ENCODE peak calls at places on chromosomes 16 and 17, in six cellular contexts. X, I, W, F, S and G are unnamed samples.

GRCh38 chr17:19650826-19651225 is 2.3 kb downstream of the ALDH3A2 start:
- DNase-seq in X (no peak), W (peak), S (no peak), I (no peak), F (no peak), G (no peak)

GRCh38 chr17:12463102-12463501 is 202.6 kb upstream of the MYOCD start:
- DNase-seq in F (no peak), X (no peak), I (peak), W (peak), S (no peak), G (peak)

GRCh38 chr17:4476512-4477070 is 22.1 kb upstream of the SPNS2 start:
- DNase-seq in I (no peak), S (peak), X (no peak), W (no peak), F (peak), G (no peak)

GRCh38 chr17:4998027-4998665 is 396 bp downstream of the KIF1C start:
- DNase-seq in W (no peak), F (peak), X (peak), S (no peak), I (no peak), G (no peak)

GRCh38 chr17:60091908-60092331 is 13.2 kb upstream of the HEATR6 start:
- DNase-seq in S (no peak), I (peak), W (peak), F (no peak), X (no peak), G (peak)

GRCh38 chr16:16093625-16094332 is 129.5 kb downstream of the ABCC6 start:
- DNase-seq in F (no peak), W (no peak), I (no peak), X (no peak), S (peak), G (no peak)

GRCh38 chr16:11665071-11665491 is 3.2 kb upstream of the SNN start:
- DNase-seq in X (no peak), I (no peak), F (no peak), W (no peak), S (no peak), G (no peak)

GRCh38 chr17:50097455-50097854 is 2.3 kb downstream of the PDK2 start:
- DNase-seq in S (no peak), W (no peak), F (no peak), I (no peak), X (no peak), G (no peak)

DNA sequence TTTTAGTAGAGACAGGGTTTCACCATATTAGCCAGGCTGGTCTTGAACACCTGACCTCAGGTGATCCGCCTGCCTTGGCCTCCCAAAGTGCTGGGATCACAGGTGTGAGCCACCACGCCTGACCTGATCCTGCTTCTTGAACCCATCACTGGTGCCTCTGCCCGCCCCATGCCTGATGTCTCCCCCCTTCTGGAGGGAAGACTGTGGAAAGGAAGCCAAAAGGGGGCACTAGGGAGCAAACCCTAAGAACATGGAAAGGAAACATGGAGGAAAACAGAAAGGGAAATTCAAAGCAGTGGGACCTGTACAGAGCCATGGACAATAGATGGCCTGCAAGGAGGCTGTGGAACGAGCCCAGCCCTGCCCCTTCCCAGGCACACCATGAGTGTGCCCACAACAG is 31.1 kb upstream of the FASN start:
- DNase-seq in F (no peak), S (no peak), X (no peak), I (no peak), W (no peak), G (no peak)
- TF ChIP-seq CTCF in F (no peak), S (no peak), X (no peak), I (no peak), W (peak), G (peak)

GRCh38 chr16:31354394-31355291 is at the start of gene ITGAX:
- DNase-seq in F (peak), S (peak), X (peak), W (peak), I (peak), G (peak)

GRCh38 chr16:31360296-31360695 is 5.3 kb downstream of the ITGAX start:
- DNase-seq in I (no peak), X (no peak), S (no peak), F (no peak), W (no peak), G (no peak)

GRCh38 chr16:31355701-31356100 is 725 bp downstream of the ITGAX start:
- DNase-seq in X (no peak), I (no peak), F (no peak), W (no peak), S (no peak), G (no peak)

GRCh38 chr16:31356566-31357323 is 1.8 kb downstream of the ITGAX start:
- DNase-seq in S (no peak), F (no peak), I (no peak), W (no peak), X (no peak), G (no peak)

DNA sequence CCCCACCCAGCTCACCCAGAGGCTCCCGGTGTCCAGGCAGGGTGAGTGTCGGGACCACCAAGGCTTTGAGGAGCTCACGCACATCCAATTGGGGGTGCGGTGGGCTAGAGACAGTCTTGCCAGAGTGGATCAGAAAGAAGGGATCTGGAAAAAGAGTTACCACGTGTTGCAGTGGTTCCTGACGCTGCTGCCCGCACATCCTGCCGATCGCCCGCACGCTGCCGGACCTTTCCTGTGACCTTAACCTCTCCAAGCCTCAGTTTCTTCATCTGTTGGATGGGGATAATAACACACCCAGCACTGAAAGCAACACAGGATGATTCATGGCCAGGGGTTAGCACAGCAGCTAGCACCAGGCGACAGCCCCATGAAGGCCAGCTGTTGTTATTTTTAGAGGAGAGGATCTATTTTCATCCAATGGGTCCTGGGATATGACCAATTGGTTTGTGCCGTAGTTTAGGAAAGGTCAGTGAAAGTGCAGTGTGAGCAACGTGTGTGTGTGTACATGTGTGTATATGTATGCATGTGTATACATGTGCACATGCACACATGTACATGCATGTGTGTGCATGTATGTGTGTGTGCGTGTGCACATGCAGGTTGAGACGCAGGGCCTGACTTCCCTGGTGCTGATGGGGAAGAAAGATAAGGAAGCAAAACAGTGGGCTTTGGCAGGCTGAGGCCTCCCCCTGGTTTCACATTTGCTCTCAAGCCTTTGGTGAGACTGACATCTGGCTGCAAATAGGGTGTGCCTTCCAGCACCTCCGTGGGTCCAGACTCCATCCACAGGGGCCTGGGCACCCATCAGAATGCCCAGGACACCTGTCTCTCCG is 2.6 kb downstream of the ITGAX start:
- DNase-seq in W (peak), S (no peak), F (no peak), I (no peak), X (no peak), G (no peak)
- TF ChIP-seq CTCF in W (no peak), S (no peak), F (no peak), I (no peak), X (no peak), G (no peak)

GRCh38 chr17:34099859-34100258 is 155.2 kb upstream of the CCL2 start:
- DNase-seq in I (no peak), F (no peak), W (no peak), S (no peak), X (no peak), G (no peak)
- TF ChIP-seq CTCF in I (no peak), F (no peak), W (no peak), S (no peak), X (no peak), G (no peak)

GRCh38 chr17:27808629-27809028 is 8.3 kb upstream of the NOS2 start:
- DNase-seq in S (no peak), I (no peak), X (no peak), F (no peak), W (no peak), G (no peak)

GRCh38 chr17:27809555-27809954 is 9.2 kb upstream of the NOS2 start:
- DNase-seq in F (no peak), W (no peak), S (no peak), X (no peak), I (no peak), G (no peak)

GRCh38 chr17:27810211-27810901 is 10.0 kb upstream of the NOS2 start:
- DNase-seq in W (no peak), X (no peak), F (no peak), S (no peak), I (no peak), G (no peak)

GRCh38 chr17:27805520-27806146 is 5.3 kb upstream of the NOS2 start:
- DNase-seq in X (peak), W (peak), F (peak), S (peak), I (peak), G (peak)

DNA sequence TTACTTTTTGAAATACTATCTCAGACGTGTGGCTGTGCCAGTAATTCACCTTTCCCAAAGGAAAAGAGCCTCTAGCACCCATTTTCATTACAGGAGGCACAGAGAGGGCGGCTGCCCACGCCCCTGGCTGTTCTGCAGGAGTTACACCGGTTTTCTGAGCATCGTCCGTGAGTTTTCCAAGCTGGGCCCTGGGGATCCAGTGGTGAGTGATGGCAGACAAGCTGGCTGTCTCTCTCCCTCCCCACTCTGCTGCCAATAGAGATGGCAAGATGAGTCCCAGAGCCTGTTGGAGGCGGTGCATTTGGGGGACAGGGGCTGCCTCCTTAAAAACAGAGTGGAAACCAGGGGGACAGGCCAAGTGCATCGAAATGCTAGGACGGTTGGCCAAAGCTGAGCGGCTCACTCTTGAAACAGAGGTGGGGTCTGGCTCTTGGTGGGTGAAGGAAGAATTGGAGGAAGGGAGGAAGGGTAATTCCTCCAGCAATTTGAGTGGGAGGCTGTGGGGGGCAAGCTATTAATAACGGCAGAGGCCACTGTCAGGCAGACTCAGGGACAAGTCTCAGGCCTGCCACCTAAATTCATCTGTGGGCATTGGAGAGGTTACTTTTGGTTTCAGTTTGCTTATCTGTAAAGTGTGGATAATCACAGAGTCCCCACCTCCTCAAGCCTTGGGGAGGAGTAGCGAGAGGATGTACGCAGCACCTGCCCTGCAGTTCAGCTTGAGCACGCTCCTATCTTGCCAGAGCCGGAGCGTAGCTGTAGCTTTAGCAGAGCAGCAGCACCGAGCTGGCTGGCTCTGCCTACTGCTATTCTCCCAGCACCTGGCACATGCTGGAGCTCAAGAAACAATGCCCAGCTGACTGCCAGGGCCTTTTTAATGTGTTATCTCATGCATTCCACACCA is 7.5 kb upstream of the NOS2 start:
- DNase-seq in I (no peak), F (peak), X (no peak), S (peak), W (no peak), G (no peak)
- TF ChIP-seq CTCF in I (no peak), F (no peak), X (no peak), S (no peak), W (no peak), G (no peak)

GRCh38 chr16:88673685-88674398 is 11.0 kb upstream of the MVD start:
- DNase-seq in X (peak), F (no peak), S (no peak), W (no peak), I (no peak), G (no peak)

GRCh38 chr16:88671806-88672205 is 8.9 kb upstream of the MVD start:
- DNase-seq in I (no peak), S (no peak), F (no peak), W (no peak), X (no peak), G (no peak)

GRCh38 chr16:88669986-88670385 is 7.1 kb upstream of the MVD start:
- DNase-seq in W (peak), F (no peak), I (peak), S (no peak), X (no peak), G (no peak)

GRCh38 chr16:88676502-88677242 is 9.6 kb downstream of the SNAI3 start:
- DNase-seq in X (no peak), F (no peak), W (no peak), I (no peak), S (no peak), G (no peak)

DNA sequence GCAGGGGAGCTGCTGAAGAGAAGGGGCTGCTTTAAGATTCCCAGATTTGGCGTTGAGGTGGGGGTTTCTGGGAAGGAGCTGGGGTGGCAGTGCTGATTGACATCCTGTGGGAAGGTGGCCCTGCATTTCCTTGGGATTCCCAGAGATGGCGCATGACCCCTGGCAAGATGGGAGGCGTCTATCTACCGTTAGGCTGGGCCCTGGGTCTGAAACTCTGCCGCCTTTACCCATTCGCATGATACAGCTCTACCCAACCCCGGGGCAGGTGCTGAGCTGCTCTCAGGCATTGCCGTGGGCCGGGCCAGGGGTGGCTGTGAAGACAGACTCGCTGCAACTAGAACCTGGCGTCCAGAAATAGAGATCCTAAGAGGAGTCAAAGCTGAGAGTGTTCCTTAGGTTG is 9.9 kb upstream of the MVD start:
- DNase-seq in X (no peak), I (no peak), W (no peak), F (no peak), S (peak), G (no peak)
- TF ChIP-seq CTCF in X (peak), I (peak), W (peak), F (no peak), S (no peak), G (peak)

DNA sequence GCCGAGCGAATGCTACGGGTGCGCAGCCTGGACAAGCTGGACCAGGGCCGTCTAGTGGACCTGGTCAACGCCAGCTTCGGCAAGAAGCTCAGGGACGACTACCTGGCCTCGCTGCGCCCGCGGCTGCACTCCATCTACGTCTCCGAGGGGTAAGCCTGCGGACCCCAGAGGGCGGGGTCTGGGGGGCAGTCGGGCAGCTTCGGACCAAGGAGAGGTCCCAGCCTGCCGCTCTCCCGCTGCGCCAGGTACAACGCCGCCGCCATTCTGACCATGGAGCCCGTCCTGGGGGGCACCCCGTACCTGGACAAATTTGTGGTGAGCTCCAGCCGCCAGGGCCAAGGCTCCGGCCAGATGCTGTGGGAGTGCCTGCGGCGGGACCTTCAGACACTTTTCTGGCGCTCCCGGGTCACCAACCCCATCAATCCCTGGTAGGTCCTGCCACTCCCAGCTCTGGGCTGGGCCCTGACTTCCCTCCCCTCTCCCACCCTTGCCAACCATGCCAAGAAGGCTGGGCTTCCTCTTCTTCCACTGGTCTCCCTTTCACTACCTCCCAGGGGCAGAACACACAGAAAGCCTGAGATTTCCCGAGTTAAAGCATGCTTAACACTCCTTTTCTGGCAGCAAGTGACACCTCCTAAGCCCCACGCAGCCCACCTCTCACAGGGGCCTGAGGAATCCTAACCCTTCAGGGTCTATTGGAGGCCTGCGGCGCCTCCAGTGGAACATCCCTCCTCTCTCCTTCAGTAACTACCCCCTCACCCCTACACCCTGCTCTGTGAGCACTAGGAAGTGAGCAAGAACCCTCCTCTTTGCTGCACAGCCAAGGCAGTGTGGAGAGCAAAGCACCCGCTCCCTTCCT is 3.2 kb downstream of the NAGS start:
- DNase-seq in I (no peak), X (peak), F (peak), S (no peak), W (no peak), G (no peak)
- TF ChIP-seq CTCF in I (no peak), X (no peak), F (no peak), S (no peak), W (no peak), G (no peak)

GRCh38 chr17:7239091-7240027 is at the start of gene PHF23:
- DNase-seq in I (peak), W (peak), F (peak), X (peak), S (peak), G (peak)

GRCh38 chr17:7240375-7240774 is 1.1 kb upstream of the PHF23 start:
- DNase-seq in X (no peak), W (no peak), S (no peak), I (no peak), F (no peak), G (no peak)

GRCh38 chr17:7241047-7241733 is 1.1 kb downstream of the GABARAP start:
- DNase-seq in X (no peak), S (no peak), F (no peak), I (peak), W (no peak), G (no peak)

GRCh38 chr17:7241783-7242716 is at the start of gene GABARAP:
- DNase-seq in S (peak), W (peak), X (peak), I (peak), F (peak), G (peak)

DNA sequence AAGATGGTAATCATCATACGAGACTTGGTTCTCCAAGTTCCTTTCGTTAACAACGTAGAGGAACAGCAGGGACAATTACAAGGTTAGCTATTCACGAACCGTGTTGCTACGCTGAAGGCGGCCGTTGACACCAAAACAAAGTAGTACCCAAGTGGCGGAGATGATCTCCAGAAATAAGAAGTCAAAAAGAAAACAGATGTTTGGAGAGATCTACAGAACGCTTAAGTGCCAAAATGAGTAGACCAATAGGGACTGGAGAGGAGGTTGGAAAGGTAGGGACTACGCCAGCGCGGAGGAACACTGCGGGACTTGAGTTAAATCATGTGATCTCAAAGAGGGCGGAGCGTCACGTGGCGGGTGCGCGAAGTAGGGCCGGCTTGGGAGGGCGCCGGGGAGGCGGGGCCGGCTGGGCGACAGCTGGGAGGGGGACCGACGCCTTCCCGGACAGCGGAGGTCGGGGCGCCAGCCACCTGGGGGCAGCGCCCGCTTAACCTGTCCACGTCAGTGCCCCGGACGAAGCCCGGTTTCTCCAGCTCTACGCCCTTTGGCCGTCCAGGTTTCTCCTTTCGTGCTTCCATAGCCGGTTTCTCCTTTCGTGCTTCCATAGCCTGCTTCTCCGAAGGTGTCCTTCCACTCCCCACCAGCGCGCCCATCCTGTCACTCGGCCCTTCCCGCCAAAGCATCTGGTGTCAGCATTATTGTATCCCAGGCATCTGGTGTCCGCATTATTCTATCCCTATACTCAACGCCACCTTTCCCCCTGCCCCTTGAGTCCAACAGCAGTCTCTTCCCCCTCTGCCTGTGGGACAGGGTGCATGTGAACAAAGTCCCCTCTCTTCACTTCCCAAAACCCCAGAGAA is 698 bp upstream of the GABARAP start:
- DNase-seq in F (peak), X (peak), W (peak), S (peak), I (peak), G (peak)
- TF ChIP-seq CTCF in F (no peak), X (no peak), W (no peak), S (no peak), I (no peak), G (no peak)